ENCODE peak calls at places on chromosomes 5 and 9, in six cellular contexts. G, A, B, U, D and E are unnamed samples. For H3K27me3 and H3K9me3, the result is how much of the 10 kb centered on the place peaks cover.

GRCh38 chr5:179154991-179155955 is 95.1 kb downstream of the ZNF354C start:
- DNase-seq in U (no peak), D (no peak), A (no peak), B (no peak), G (peak), E (no peak)

GRCh38 chr9:112174965-112175795 is at the start of gene SUSD1:
- DNase-seq in G (peak), B (peak), D (no peak), A (peak), U (no peak), E (peak)

GRCh38 chr9:89743576-89744254 is 138.9 kb downstream of the GADD45G start:
- DNase-seq in G (no peak), A (no peak), U (no peak), D (no peak), B (peak), E (no peak)

GRCh38 chr9:35114113-35114847 is 1.4 kb downstream of the ATOSB start:
- DNase-seq in A (peak), U (peak), B (peak), D (peak), G (peak), E (peak)

GRCh38 chr5:98296426-98296825 is 477.0 kb upstream of the RGMB start:
- DNase-seq in D (peak), A (no peak), B (no peak), U (no peak), G (no peak), E (no peak)

GRCh38 chr9:134004131-134004873 is 12.2 kb upstream of the VAV2 start:
- DNase-seq in G (no peak), D (no peak), A (no peak), U (no peak), B (no peak), E (no peak)

GRCh38 chr5:56314536-56314935 is 81.4 kb upstream of the ANKRD55 start:
- DNase-seq in U (no peak), D (peak), G (no peak), B (no peak), A (no peak), E (no peak)

GRCh38 chr5:76682395-76682794 is 33.5 kb upstream of the F2R start:
- DNase-seq in A (no peak), B (no peak), D (no peak), G (no peak), U (no peak), E (no peak)

GRCh38 chr9:93664549-93665120 is 88.3 kb downstream of the PHF2 start:
- DNase-seq in U (no peak), G (peak), D (no peak), B (no peak), A (no peak), E (no peak)

GRCh38 chr9:23665051-23665450 is 161.0 kb downstream of the ELAVL2 start:
- DNase-seq in U (no peak), B (no peak), G (no peak), A (no peak), D (no peak), E (no peak)

GRCh38 chr5:144167998-144168397 is 2.5 kb downstream of the YIPF5 start:
- DNase-seq in U (no peak), G (no peak), D (no peak), B (no peak), A (no peak), E (no peak)

GRCh38 chr9:33524431-33524947 is 438 bp downstream of the ANKRD18B start:
- DNase-seq in B (no peak), U (no peak), A (no peak), G (peak), D (peak), E (no peak)

GRCh38 chr5:108036484-108036883 is 345.4 kb downstream of the FBXL17 start:
- DNase-seq in B (no peak), U (no peak), G (no peak), A (no peak), D (no peak), E (no peak)

GRCh38 chr9:68844623-68845612 is 139.9 kb downstream of the PIP5K1B start:
- DNase-seq in A (no peak), D (peak), G (no peak), U (no peak), B (peak), E (peak)

GRCh38 chr9:84141762-84142370 is 161.3 kb downstream of the RMI1 start:
- DNase-seq in D (no peak), A (no peak), U (no peak), G (no peak), B (no peak), E (no peak)

GRCh38 chr5:84287964-84288363 is 96.7 kb downstream of the EDIL3 start:
- DNase-seq in D (peak), B (no peak), U (no peak), G (no peak), A (no peak), E (peak)

GRCh38 chr9:68507098-68507795 is 33.4 kb downstream of the TMEM252 start:
- DNase-seq in U (no peak), A (no peak), D (peak), G (no peak), B (no peak), E (no peak)

GRCh38 chr5:172630082-172630481 is 11.0 kb upstream of the NEURL1B start:
- DNase-seq in G (no peak), A (no peak), U (no peak), D (no peak), B (no peak), E (no peak)

GRCh38 chr5:163586431-163587033 is 81.1 kb downstream of the MAT2B start:
- DNase-seq in U (no peak), B (no peak), A (no peak), G (no peak), D (no peak), E (no peak)

GRCh38 chr9:131704195-131704983 is 35.5 kb downstream of the RAPGEF1 start:
- DNase-seq in G (no peak), A (no peak), U (no peak), D (peak), B (no peak), E (no peak)

GRCh38 chr9:130183133-130183762 is 11.0 kb downstream of the NCS1 start:
- DNase-seq in D (no peak), U (no peak), B (no peak), G (no peak), A (no peak), E (peak)

GRCh38 chr9:6805532-6805931 is 47.8 kb downstream of the KDM4C start:
- DNase-seq in B (no peak), A (no peak), D (no peak), U (no peak), G (no peak), E (peak)

GRCh38 chr9:135079676-135080075 is 7.8 kb upstream of the OLFM1 start:
- DNase-seq in D (no peak), B (no peak), U (no peak), G (peak), A (no peak), E (no peak)

GRCh38 chr9:127035423-127035822 is 87.0 kb downstream of the ANGPTL2 start:
- DNase-seq in U (peak), A (peak), B (no peak), G (no peak), D (no peak), E (no peak)

GRCh38 chr9:38079410-38080105 is 10.5 kb upstream of the SHB start:
- DNase-seq in D (no peak), G (no peak), A (peak), U (peak), B (no peak), E (peak)

GRCh38 chr9:76852026-76852425 is 53.9 kb downstream of the PRUNE2 start:
- DNase-seq in D (no peak), G (no peak), A (no peak), U (no peak), B (no peak), E (no peak)

DNA sequence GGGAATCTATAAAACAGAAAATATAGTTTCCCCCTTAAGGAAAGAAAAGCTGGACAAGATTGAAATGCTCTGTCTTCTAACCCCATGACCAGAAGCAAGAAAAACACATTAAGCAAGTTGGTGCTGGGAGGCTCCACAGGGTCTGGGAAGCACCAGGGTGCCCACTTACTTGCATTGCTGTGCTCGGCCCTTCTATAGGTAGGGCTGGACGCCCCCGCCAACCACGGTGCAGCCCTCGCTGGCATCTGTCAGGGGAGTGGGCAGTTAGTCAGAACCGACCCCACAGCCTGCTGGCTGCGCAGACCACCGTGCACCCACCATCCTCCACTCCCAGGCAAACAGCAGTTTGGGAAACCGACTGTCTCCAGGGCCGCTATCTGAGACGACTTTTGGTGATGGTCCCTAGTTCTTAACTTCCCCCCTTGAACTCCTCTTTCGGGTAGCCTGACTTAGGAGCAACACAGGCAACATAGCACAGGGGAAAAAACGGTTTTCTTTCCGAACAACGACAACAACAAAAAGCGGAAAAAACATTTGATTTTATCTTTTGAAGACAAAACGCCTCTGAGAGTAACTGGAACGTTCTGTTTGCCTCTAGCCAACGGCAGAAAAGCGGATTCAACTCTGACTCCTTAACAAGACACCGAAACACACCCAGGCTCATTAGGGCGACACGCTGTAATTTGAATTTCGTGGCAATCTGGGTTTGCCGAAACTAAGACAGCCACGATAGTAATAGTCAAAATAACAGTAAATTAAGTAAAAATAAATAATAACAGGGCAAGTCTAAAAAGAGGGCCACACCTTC is 3.9 kb downstream of the IRX2 start:
- DNase-seq in G (no peak), D (no peak), U (no peak), B (no peak), A (peak), E (no peak)
- H3K4me3 ChIP-seq in G (no peak), D (no peak), U (no peak), B (no peak), A (peak), E (no peak)

GRCh38 chr5:135211083-135211790 is 177.2 kb upstream of the PITX1 start:
- DNase-seq in G (no peak), A (no peak), D (no peak), B (no peak), U (no peak), E (no peak)
- H3K27me3 ChIP-seq in G (under half), A (under half), D (under half), B (under half), U (under half), E (under half)

GRCh38 chr5:180259260-180259611 is 32.6 kb downstream of the MAPK9 start:
- DNase-seq in A (no peak), B (no peak), G (no peak), D (peak), U (no peak), E (no peak)
- H3K9me3 ChIP-seq in A (under half), B (half or more), G (half or more), D (half or more), U (under half), E (half or more)

DNA sequence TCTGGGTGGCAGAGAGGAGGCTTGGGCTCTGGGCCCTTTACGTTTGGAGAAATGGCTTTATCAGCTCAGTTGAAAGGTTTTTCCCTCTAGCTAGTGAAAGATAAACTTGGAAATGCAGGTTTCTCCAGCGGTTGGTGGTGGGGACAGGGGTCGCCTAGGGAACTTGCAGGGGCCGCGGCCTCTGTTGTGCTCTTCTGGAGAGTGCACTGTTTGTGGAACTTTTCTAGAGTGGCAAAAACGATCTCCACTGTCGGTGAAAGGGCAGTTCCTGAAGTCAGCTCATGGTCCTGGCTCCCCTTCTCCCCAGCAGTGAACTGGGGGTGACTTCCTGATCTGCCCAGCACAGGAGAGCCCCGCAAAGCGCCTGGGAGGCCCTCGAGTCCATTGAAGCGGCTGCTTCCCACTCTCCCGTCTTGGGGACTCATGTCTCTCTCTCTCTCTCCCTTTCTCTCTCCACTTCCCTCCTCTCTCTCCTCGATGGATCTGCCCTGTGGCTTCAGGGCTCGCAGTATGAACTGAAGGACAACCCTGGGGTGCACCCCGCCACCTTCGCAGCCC is 3.2 kb downstream of the IRX1 start:
- DNase-seq in B (no peak), D (no peak), U (no peak), A (no peak), G (no peak), E (no peak)
- H3K4me3 ChIP-seq in B (no peak), D (no peak), U (no peak), A (no peak), G (no peak), E (peak)

GRCh38 chr9:136190237-136190601 is 14.7 kb downstream of the LHX3 start:
- DNase-seq in U (no peak), A (no peak), G (no peak), D (no peak), B (no peak), E (no peak)
- H3K27me3 ChIP-seq in U (half or more), A (under half), G (half or more), D (under half), B (under half), E (under half)